ENCODE peak calls at places on chromosomes 4 and X, in four cellular contexts. A, K, D and W are unnamed samples.

GRCh38 chr4:33369366-33369899 is 2649.3 kb downstream of the PCDH7 start:
- DNase-seq in A (no peak), K (no peak), D (no peak), W (peak)

GRCh38 chr4:52837716-52838558 is 24.2 kb upstream of the RASL11B start:
- DNase-seq in A (no peak), K (no peak), D (peak), W (peak)

GRCh38 chr4:60201052-60201673 is 999.0 kb upstream of the ADGRL3 start:
- DNase-seq in A (peak), K (no peak), D (peak), W (peak)

GRCh38 chrX:1215123-1215823 is 2.8 kb upstream of the CRLF2 start:
- DNase-seq in A (no peak), K (no peak), D (no peak), W (no peak)

GRCh38 chr4:113838421-113838820 is 76.9 kb upstream of the CAMK2D start:
- DNase-seq in A (no peak), K (no peak), D (no peak), W (no peak)

GRCh38 chr4:71550220-71551190 is 211.7 kb downstream of the SLC4A4 start:
- DNase-seq in A (no peak), K (no peak), D (no peak), W (peak)

GRCh38 chr4:48203819-48204218 is 65.8 kb downstream of the TEC start:
- DNase-seq in A (peak), K (no peak), D (no peak), W (no peak)

GRCh38 chrX:8955521-8955920 is 78.4 kb downstream of the FAM9B start:
- DNase-seq in A (no peak), K (no peak), D (no peak), W (no peak)

GRCh38 chr4:55116450-55116849 is 8.9 kb downstream of the KDR start:
- DNase-seq in A (no peak), K (no peak), D (no peak), W (no peak)

GRCh38 chr4:68927165-68927564 is 24.4 kb downstream of the UGT2A3 start:
- DNase-seq in A (no peak), K (no peak), D (no peak), W (no peak)

DNA sequence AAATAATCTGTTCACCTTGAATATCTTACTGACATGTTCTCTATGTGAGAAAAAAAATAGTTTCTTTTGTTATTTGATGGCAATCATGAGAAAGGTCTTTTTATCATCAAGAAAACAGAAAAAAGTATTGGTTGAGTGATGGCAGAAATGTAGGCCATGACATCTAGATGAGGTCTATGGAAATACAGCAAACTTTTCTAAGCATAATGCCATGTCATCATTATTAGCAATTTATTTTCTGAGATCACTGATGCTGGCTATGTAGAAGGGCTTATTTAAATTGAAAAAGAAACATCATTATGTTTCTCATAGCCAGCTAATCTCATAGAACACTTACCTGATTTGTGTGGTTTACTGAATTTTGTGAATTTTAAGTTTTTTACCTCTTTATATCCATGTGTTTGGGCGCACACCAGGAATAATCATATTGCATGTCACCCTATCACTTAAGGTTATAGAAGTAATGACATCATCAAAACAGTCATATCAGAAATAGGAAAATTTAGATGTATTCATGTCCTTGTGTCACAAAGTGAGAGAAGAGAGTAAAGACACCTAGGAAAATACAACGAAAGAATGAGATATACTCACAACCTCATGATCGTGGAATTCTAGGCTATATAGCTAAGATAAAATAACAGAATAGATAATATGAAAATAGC is 22.4 kb downstream of the UGT2A3 start:
- DNase-seq in A (no peak), K (no peak), D (no peak), W (no peak)
- H3K27ac ChIP-seq in A (no peak), K (no peak), D (no peak), W (no peak)

GRCh38 chrX:71315917-71316316 is 14.4 kb downstream of the ITGB1BP2 start:
- DNase-seq in A (no peak), K (no peak), D (no peak), W (peak)

DNA sequence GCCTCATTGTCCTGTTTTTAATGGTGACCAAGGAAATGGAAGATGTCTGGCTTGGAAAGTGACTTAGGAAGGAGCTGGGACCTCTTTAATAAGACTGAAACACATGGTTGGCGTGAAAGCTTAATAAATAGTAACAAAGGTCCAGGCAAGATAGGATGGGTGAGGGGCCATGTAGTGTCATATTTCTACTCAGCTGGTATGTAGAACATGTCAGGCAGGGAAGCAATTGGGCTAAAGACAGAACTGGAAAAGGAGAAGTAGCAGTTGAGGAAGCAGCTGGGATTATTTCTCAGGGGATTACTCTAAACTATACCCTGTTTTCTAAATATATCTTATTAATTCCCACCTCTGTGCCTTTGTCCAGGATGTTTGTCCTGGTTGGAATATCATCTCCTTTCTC is 18.6 kb downstream of the ITGB1BP2 start:
- DNase-seq in A (no peak), K (no peak), D (no peak), W (no peak)
- TF ChIP-seq MAFK in A (no peak), K (no peak), D (no peak), W (no peak)

GRCh38 chr4:112647785-112648184 is 10.8 kb downstream of the LARP7 start:
- DNase-seq in A (no peak), K (no peak), D (no peak), W (no peak)
- TF ChIP-seq BHLHE40 in A (no peak), K (no peak), D (no peak), W (no peak)

DNA sequence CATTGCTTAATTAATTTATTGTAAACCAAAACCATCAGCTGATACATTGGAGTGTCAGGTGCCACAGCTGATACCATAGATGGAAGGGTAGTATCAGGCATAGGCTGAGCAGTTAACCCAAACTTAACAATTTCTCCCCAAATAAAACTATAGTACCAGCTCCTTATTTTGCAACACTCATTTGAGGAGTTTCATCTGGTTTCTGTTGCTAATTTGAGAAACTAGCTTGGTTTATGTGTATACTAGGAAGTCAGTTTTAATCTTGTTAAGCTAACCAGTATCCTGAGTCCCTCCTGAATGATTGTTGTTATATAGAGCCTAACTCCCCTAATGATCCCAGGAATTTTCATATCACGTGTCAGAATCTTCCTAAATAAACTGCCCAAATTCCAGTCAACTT is 12.7 kb downstream of the DCAF16 start:
- DNase-seq in A (no peak), K (no peak), D (no peak), W (no peak)
- H3K27ac ChIP-seq in A (no peak), K (no peak), D (no peak), W (no peak)

GRCh38 chr4:122854860-122855259 is 28.2 kb downstream of the FGF2 start:
- DNase-seq in A (no peak), K (no peak), D (no peak), W (no peak)
- TF ChIP-seq MAFK in A (no peak), K (no peak), D (no peak), W (no peak)